ENCODE peak calls at places on chromosomes 16 and 17, in five cellular contexts. One of them, this sample, is unnamed.
A peak's percentile ranks its signal among the peaks of the same experiment; 100 is the strongest.

GRCh38 chr16:58243528-58244004 is 45.7 kb upstream of the CSNK2A2 start:
- DNase-seq in HT-29: no peak
- DNase-seq in left ventricle myocardium inferior: no peak
- DNase-seq in NCI-H1105 treated with DMSO at 0.1 percent for 48 hours: no peak
- DNase-seq in ELR: no peak
- DNase-seq in this sample: no peak

GRCh38 chr17:15262291-15263205 is 2.6 kb downstream of the PMP22 start:
- DNase-seq in left ventricle myocardium inferior: peak; percentile 92
- DNase-seq in HT-29: no peak
- DNase-seq in NCI-H1105 treated with DMSO at 0.1 percent for 48 hours: peak; percentile 57
- DNase-seq in ELR: peak; percentile 86
- DNase-seq in this sample: peak; percentile 94

GRCh38 chr17:50210249-50211225 is 9.1 kb upstream of the COL1A1 start:
- DNase-seq in ELR: peak; percentile 99
- DNase-seq in NCI-H1105 treated with DMSO at 0.1 percent for 48 hours: no peak
- DNase-seq in left ventricle myocardium inferior: peak; percentile 57
- DNase-seq in HT-29: no peak
- DNase-seq in this sample: peak; percentile 79

GRCh38 chr17:78128616-78129384 is at the start of gene TMC6:
- DNase-seq in ELR: peak; percentile 42
- DNase-seq in HT-29: peak; percentile 90
- DNase-seq in left ventricle myocardium inferior: no peak
- DNase-seq in NCI-H1105 treated with DMSO at 0.1 percent for 48 hours: peak; percentile 56
- DNase-seq in this sample: peak; percentile 65

GRCh38 chr17:77186141-77186604 is 45.4 kb downstream of the SEC14L1 start:
- DNase-seq in ELR: no peak
- DNase-seq in HT-29: no peak
- DNase-seq in left ventricle myocardium inferior: peak; percentile 28
- DNase-seq in NCI-H1105 treated with DMSO at 0.1 percent for 48 hours: no peak
- DNase-seq in this sample: no peak

GRCh38 chr16:31196324-31197088 is 6.1 kb downstream of the PYCARD start:
- DNase-seq in HT-29: no peak
- DNase-seq in NCI-H1105 treated with DMSO at 0.1 percent for 48 hours: no peak
- DNase-seq in left ventricle myocardium inferior: no peak
- DNase-seq in ELR: no peak
- DNase-seq in this sample: no peak

GRCh38 chr16:20938426-20938825 is 37.9 kb downstream of the LYRM1 start:
- DNase-seq in HT-29: no peak
- DNase-seq in left ventricle myocardium inferior: no peak
- DNase-seq in ELR: peak; percentile 73
- DNase-seq in NCI-H1105 treated with DMSO at 0.1 percent for 48 hours: no peak
- DNase-seq in this sample: no peak

GRCh38 chr17:13883659-13884058 is 185.6 kb upstream of the COX10 start:
- DNase-seq in HT-29: no peak
- DNase-seq in NCI-H1105 treated with DMSO at 0.1 percent for 48 hours: no peak
- DNase-seq in ELR: no peak
- DNase-seq in left ventricle myocardium inferior: no peak
- DNase-seq in this sample: no peak

GRCh38 chr16:70689970-70690905 is 4.4 kb upstream of the MTSS2 start:
- DNase-seq in ELR: no peak
- DNase-seq in left ventricle myocardium inferior: no peak
- DNase-seq in HT-29: no peak
- DNase-seq in NCI-H1105 treated with DMSO at 0.1 percent for 48 hours: no peak
- DNase-seq in this sample: no peak

GRCh38 chr17:58965221-58965620 is 141.5 kb downstream of the TRIM37 start:
- DNase-seq in HT-29: no peak
- DNase-seq in NCI-H1105 treated with DMSO at 0.1 percent for 48 hours: no peak
- DNase-seq in left ventricle myocardium inferior: no peak
- DNase-seq in ELR: no peak
- DNase-seq in this sample: no peak

GRCh38 chr17:42333053-42333452 is 44.8 kb downstream of the STAT5A start:
- DNase-seq in HT-29: no peak
- DNase-seq in NCI-H1105 treated with DMSO at 0.1 percent for 48 hours: no peak
- DNase-seq in left ventricle myocardium inferior: no peak
- DNase-seq in ELR: no peak
- DNase-seq in this sample: no peak

GRCh38 chr16:58639230-58639629 is 9.6 kb upstream of the CNOT1 start:
- DNase-seq in left ventricle myocardium inferior: no peak
- DNase-seq in ELR: no peak
- DNase-seq in NCI-H1105 treated with DMSO at 0.1 percent for 48 hours: no peak
- DNase-seq in HT-29: no peak
- DNase-seq in this sample: no peak